ENCODE peak calls at places on chromosomes 11 and 22, in five cellular contexts. O is HepG2, W is hepatocyte, B is A549, H is colonic mucosa. G is an unnamed sample. For H3K9me3, the result is how much of the 10 kb centered on the place peaks cover.

GRCh38 chr22:30992565-30992964 is 23.5 kb downstream of the TUG1 start:
- DNase-seq in O (no peak), H (no peak), W (no peak), B (no peak), G (no peak)

GRCh38 chr22:25696763-25697710 is 45.0 kb upstream of the MYO18B start:
- DNase-seq in B (no peak), W (no peak), H (no peak), O (no peak), G (no peak)

GRCh38 chr11:10308208-10308954 is 3.5 kb downstream of the ADM start:
- DNase-seq in B (no peak), H (no peak), W (no peak), O (no peak), G (no peak)

GRCh38 chr22:27663812-27664211 is 137.7 kb downstream of the MN1 start:
- DNase-seq in H (no peak), W (no peak), B (no peak), O (no peak), G (no peak)

GRCh38 chr22:22185217-22185616 is 59.4 kb upstream of the VPREB1 start:
- DNase-seq in H (no peak), B (no peak), W (no peak), O (no peak), G (no peak)

GRCh38 chr11:83122050-83122449 is 34.9 kb upstream of the PCF11 start:
- DNase-seq in O (no peak), B (no peak), W (no peak), H (no peak), G (no peak)

GRCh38 chr11:12159351-12160099 is 49.1 kb downstream of the MICAL2 start:
- DNase-seq in B (peak), O (no peak), H (no peak), W (peak), G (no peak)

GRCh38 chr22:30347255-30347892 is 9.3 kb downstream of the SF3A1 start:
- DNase-seq in H (no peak), W (no peak), O (no peak), B (no peak), G (no peak)

GRCh38 chr22:43990044-43990443 is 34.1 kb upstream of the PARVB start:
- DNase-seq in H (no peak), W (no peak), O (no peak), B (no peak), G (no peak)

GRCh38 chr22:45170001-45170466 is 6.3 kb downstream of the NUP50 start:
- DNase-seq in B (no peak), H (no peak), O (no peak), W (no peak), G (no peak)

GRCh38 chr11:118907051-118907748 is 18.5 kb downstream of the BCL9L start:
- DNase-seq in W (peak), O (peak), B (peak), H (peak), G (peak)

GRCh38 chr11:66317766-66318575 is 1.1 kb upstream of the CD248 start:
- DNase-seq in W (peak), B (no peak), H (peak), O (peak), G (peak)

GRCh38 chr22:17772249-17772962 is 1.9 kb downstream of the BID start:
- DNase-seq in O (no peak), B (no peak), W (no peak), H (no peak), G (no peak)
- H3K9me3 ChIP-seq in O (under half), B (under half), W (under half), H (under half), G (under half)

DNA sequence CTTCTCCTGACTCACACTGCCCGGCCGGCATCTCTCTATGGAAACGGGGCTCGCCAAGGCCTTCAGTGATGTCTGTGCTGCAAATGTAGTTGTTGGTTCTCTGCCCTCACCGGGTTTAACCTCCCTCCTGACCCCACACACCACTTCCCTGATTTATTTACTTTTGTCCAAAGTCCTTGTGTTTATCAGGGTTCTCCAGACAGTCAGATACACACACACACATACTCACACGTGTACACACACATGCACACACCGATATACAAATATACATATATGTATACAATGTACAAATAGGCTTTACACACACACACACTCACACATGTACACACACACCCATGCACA is 647.0 kb downstream of the BRD1 start:
- DNase-seq in W (peak), H (no peak), B (no peak), O (no peak), G (no peak)
- H3K9me3 ChIP-seq in W (under half), H (under half), B (under half), O (under half), G (under half)

DNA sequence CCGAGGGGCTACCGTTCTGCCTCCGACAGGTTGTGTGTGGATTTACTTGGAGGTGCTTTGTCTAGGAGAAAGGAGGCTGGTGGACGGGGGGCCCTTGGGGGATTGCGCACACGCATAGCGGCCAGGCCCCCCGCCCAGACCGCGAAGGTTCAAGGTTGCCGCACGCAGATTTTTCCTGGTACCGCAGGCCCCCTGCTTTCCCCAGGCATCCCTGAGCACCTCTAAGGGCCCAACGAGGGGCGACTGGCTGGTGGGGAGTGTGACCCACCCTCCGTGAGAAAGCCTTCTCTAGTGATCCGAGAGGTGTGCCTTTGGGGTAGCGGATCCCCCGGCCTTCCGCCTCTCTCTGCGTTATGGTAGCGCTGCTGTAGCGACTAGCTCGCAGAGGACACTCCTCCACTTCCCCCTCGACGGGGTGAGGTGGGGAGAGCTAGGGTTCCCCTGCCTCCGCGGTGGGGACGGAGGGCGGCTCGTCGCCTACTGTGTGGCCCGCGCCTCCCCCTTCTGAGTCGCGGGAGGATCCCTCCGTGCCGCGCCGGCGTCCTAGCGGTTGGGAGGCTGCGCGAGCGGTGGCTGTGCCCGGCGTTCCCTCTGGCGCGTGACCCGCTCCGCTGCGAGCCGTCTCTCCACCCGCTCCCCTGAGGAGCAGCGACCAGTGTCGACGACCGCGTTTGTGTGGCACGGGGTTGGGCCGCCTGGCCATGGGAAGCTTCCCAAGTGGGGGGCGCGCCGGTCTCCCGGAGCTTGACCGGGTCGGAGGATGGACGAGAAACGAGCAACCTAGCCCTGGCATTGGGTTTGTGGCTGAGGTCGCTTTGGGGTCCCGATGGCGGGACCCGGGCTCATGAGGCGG is 3900.0 kb upstream of the OR11H1 start:
- DNase-seq in H (no peak), W (no peak), O (no peak), B (no peak), G (no peak)
- H3K9me3 ChIP-seq in H (under half), W (under half), O (half or more), B (under half), G (under half)

DNA sequence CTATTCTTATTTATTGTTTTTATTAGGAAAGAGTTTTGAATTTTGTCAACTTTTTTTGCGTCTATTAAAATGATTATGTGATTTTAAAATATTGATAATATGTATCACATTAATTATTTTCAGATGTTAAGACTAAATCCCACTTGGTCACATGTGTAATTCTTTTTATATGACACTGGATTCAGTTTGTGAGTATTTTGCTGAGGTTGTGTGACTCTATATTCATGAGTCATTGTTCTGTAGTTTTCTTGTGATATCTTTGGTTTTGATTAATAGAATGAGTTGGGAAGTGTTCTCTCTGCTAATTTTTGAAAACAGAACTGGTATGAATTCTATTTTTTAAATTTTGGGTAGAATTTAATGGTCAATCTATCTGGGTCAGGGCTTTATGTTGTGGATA is 317.9 kb downstream of the ETS1 start:
- DNase-seq in B (no peak), W (no peak), H (no peak), O (no peak), G (no peak)
- H3K9me3 ChIP-seq in B (under half), W (under half), H (under half), O (under half), G (under half)

DNA sequence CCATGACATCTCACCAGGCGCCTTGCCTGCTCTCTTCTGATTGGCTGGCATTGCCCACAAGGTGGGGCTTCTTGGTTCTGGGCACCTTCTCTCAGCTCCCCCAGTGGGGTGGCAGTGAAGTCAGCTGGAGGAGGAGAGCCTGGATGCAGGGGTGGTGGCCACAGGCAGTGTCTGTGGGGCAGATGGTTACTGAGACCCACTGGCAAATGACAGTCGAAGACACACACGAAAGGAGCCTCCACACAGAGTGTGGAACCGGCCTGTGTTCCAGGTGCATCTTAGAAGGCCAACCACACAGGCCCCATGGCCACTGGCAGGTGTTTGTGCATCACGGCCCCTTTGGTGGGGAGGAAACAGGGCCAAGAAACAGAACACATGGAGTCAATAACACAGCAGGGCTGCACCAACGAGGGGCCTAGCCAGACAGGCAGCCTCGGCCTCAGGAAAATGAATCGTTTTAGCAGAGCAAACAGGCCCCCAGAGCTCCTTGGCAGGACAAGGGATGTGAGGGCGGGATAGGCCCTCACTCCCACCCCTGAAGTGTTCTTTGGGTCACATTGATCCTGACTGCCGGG is 683.4 kb downstream of the TBC1D22A start:
- DNase-seq in B (no peak), O (no peak), H (no peak), W (no peak), G (no peak)
- H3K9me3 ChIP-seq in B (under half), O (under half), H (under half), W (under half), G (under half)

DNA sequence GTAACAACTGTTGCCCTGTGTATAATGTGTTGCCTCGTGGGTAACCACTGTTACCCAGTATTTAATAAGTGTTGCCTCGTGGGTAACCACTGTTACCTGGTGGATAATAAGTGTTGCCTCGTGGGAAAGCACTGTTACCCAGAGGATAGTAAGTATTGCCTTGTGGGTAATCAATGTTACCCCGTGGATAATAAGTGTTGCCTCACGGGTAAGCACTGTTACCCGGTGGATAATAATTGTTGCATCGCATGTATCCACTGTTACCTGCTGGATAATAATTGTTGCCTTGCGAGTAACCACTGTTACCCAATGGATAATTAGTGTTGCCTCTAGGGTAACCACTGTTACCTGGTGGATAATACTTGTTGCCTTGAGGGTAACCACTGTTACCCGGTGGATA is 17.1 kb upstream of the NXPE4 start:
- DNase-seq in O (no peak), H (peak), B (no peak), W (no peak), G (no peak)
- H3K9me3 ChIP-seq in O (half or more), H (under half), B (under half), W (under half), G (under half)

GRCh38 chr11:133597236-133597635 is 64.9 kb upstream of the OPCML start:
- DNase-seq in H (no peak), B (no peak), W (no peak), O (no peak), G (no peak)

GRCh38 chr11:133598879-133599278 is 66.6 kb upstream of the OPCML start:
- DNase-seq in O (no peak), W (no peak), B (no peak), H (no peak), G (no peak)

GRCh38 chr11:133600876-133601275 is 68.6 kb upstream of the OPCML start:
- DNase-seq in H (no peak), O (no peak), W (peak), B (no peak), G (no peak)

DNA sequence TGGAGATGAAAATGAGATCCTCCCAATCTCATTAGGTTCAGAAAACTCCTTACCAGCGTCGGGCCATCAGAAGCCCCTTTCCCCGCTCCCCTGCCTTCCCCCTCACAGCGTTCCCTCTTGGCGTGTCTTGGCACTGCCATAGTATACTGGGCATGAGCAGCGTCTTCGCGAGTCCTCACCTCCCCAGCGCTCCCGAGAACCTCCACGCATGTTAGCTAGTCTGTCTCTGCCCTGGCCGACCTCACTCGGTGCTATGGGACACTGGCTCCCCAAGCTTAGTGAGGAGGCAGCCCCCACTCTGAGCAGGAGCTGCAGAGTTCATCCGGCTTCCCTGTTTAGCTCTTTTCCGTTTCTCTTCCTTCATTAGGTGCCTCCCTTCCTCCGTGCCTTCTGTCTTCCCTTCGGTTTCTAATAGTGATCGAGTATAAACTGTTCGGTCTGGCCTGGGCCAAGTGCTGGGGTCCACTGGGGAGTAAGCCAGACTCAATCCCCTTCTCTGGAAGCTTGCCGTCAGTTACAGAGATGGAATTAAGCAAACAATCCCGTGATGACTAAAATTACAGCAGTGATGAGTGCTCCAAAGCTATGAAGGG is 63.8 kb upstream of the OPCML start:
- DNase-seq in W (no peak), B (no peak), O (no peak), H (no peak), G (no peak)
- H3K9me3 ChIP-seq in W (under half), B (under half), O (under half), H (under half), G (under half)

DNA sequence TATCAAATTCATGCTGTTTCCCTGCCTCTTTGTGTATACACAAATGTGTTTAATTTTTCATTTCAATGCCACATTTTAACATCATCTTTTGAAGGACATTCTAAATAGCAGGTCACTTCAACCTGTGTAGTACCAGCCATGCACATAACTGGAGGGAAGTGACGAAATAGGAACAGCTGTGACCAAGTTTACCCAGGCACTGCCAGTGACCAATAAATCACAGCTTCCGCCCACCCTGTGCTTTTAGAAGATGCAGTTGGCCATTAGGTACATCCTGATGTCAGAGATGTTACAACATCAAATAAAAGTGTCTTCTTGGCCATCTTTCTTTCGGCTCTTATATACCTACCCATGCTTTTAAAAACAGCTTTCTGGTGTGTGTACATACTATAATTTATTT is 7.8 kb downstream of the LDLRAD3 start:
- DNase-seq in O (no peak), B (no peak), H (no peak), W (no peak), G (no peak)
- H3K9me3 ChIP-seq in O (under half), B (under half), H (under half), W (under half), G (under half)

G was measured in lung.